ENCODE peak calls at places on chromosomes 4 and X, in eight cellular contexts. N, R, Y, F, U, L, T and M are unnamed samples.

GRCh38 chr4:14167876-14168510 is 540.5 kb upstream of the BOD1L1 start:
- DNase-seq in L (no peak), R (no peak), U (no peak), N (no peak), T (no peak), Y (no peak), F (no peak), M (no peak)

GRCh38 chr4:158681630-158682029 is 9.5 kb downstream of the ETFDH start:
- DNase-seq in T (no peak), L (no peak), F (no peak), R (no peak), N (no peak), U (no peak), Y (no peak), M (no peak)

GRCh38 chr4:28548549-28548948 is 1687.9 kb downstream of the STIM2 start:
- DNase-seq in R (no peak), T (no peak), U (peak), L (no peak), N (no peak), F (no peak), Y (no peak), M (no peak)

GRCh38 chr4:40550900-40551546 is 78.6 kb downstream of the RBM47 start:
- DNase-seq in R (no peak), T (peak), L (peak), N (no peak), U (peak), F (peak), Y (peak), M (peak)

GRCh38 chr4:98468744-98469143 is 189.7 kb downstream of the TSPAN5 start:
- DNase-seq in T (no peak), R (no peak), N (no peak), L (peak), Y (no peak), F (no peak), U (no peak), M (peak)

GRCh38 chr4:17059192-17059634 is 160.8 kb upstream of the LDB2 start:
- DNase-seq in N (no peak), U (no peak), T (no peak), Y (no peak), F (no peak), R (peak), L (no peak), M (no peak)

GRCh38 chr4:169730564-169730963 is 27.2 kb downstream of the HPF1 start:
- DNase-seq in L (no peak), N (no peak), T (no peak), U (no peak), F (no peak), Y (no peak), R (no peak), M (no peak)

GRCh38 chr4:102447413-102447812 is 53.7 kb upstream of the NFKB1 start:
- DNase-seq in T (no peak), U (no peak), R (no peak), L (no peak), Y (no peak), F (no peak), N (no peak), M (no peak)

GRCh38 chr4:41106081-41106480 is 108.3 kb downstream of the APBB2 start:
- DNase-seq in N (no peak), L (no peak), Y (no peak), U (no peak), R (no peak), T (no peak), F (no peak), M (peak)

GRCh38 chr4:26441110-26441509 is 49.2 kb downstream of the CCKAR start:
- DNase-seq in L (no peak), N (no peak), T (no peak), R (no peak), U (no peak), Y (no peak), F (peak), M (no peak)

GRCh38 chr4:8323947-8324555 is 54.5 kb downstream of the HTRA3 start:
- DNase-seq in L (no peak), N (peak), Y (no peak), U (no peak), R (no peak), F (no peak), T (no peak), M (no peak)

GRCh38 chr4:17189322-17189721 is 290.9 kb upstream of the LDB2 start:
- DNase-seq in N (no peak), R (no peak), Y (no peak), F (no peak), U (no peak), T (no peak), L (no peak), M (no peak)

GRCh38 chr4:124685851-124686250 is 26.7 kb downstream of the ANKRD50 start:
- DNase-seq in T (no peak), N (no peak), R (no peak), Y (no peak), F (no peak), U (no peak), L (no peak), M (no peak)

GRCh38 chr4:158295053-158295452 is 84.8 kb downstream of the TMEM144 start:
- DNase-seq in F (peak), Y (no peak), T (no peak), U (no peak), L (no peak), N (no peak), R (no peak), M (no peak)

GRCh38 chr4:126748736-126749135 is 884.0 kb upstream of the INTU start:
- DNase-seq in U (no peak), N (no peak), F (no peak), L (no peak), Y (no peak), T (no peak), R (no peak), M (no peak)

GRCh38 chrX:1502241-1502640 is 34.7 kb downstream of the P2RY8 start:
- DNase-seq in U (no peak), R (no peak), F (no peak), L (peak), Y (no peak), T (no peak), N (no peak), M (no peak)

GRCh38 chr4:36243355-36244256 is 708 bp downstream of the ARAP2 start:
- DNase-seq in L (no peak), T (no peak), R (peak), F (no peak), Y (no peak), N (peak), U (peak), M (no peak)

GRCh38 chr4:116358633-116359222 is 726.6 kb downstream of the TRAM1L1 start:
- DNase-seq in T (peak), U (peak), F (peak), R (peak), L (peak), N (peak), Y (peak), M (peak)

GRCh38 chrX:8815460-8816065 is 14.4 kb upstream of the FAM9A start:
- DNase-seq in F (peak), L (peak), Y (peak), R (peak), T (peak), U (peak), N (no peak), M (peak)

GRCh38 chr4:6578221-6578620 is 3.2 kb downstream of the MAN2B2 start:
- DNase-seq in N (no peak), Y (no peak), F (no peak), L (no peak), T (no peak), R (no peak), U (no peak), M (no peak)

GRCh38 chr4:7909966-7910720 is 29.5 kb downstream of the AFAP1 start:
- DNase-seq in Y (no peak), F (no peak), U (no peak), T (no peak), L (no peak), N (no peak), R (no peak), M (no peak)

GRCh38 chr4:111773858-111774257 is 371.4 kb upstream of the FAM241A start:
- DNase-seq in N (no peak), F (no peak), T (no peak), L (no peak), R (no peak), U (no peak), Y (no peak), M (no peak)

GRCh38 chrX:84907324-84907946 is 96.2 kb upstream of the APOOL start:
- DNase-seq in T (no peak), U (peak), F (no peak), R (peak), N (no peak), L (peak), Y (no peak), M (peak)

GRCh38 chrX:137748827-137749226 is 182.9 kb downstream of the ZIC3 start:
- DNase-seq in R (no peak), F (no peak), T (no peak), Y (no peak), U (no peak), N (no peak), L (no peak), M (no peak)

GRCh38 chr4:78565971-78566372 is 14.4 kb downstream of the ANXA3 start:
- DNase-seq in F (peak), R (no peak), Y (peak), L (no peak), U (peak), T (no peak), N (no peak), M (peak)

GRCh38 chr4:84497835-84498202 is 1.3 kb downstream of the NKX6-1 start:
- DNase-seq in T (no peak), F (no peak), R (no peak), U (no peak), N (peak), L (no peak), Y (no peak), M (no peak)

GRCh38 chr4:44186850-44187246 is 261.8 kb downstream of the KCTD8 start:
- DNase-seq in R (no peak), N (no peak), F (no peak), L (no peak), U (no peak), Y (no peak), T (no peak), M (no peak)

GRCh38 chrX:18146954-18147353 is 73.7 kb downstream of the BEND2 start:
- DNase-seq in L (peak), U (peak), T (no peak), R (no peak), F (peak), Y (no peak), N (peak), M (no peak)

GRCh38 chr4:29549308-29549707 is 1170.9 kb upstream of the PCDH7 start:
- DNase-seq in F (no peak), R (no peak), L (no peak), N (no peak), U (no peak), Y (no peak), T (no peak), M (no peak)

GRCh38 chr4:13143704-13144103 is 340.4 kb downstream of the RAB28 start:
- DNase-seq in L (no peak), N (no peak), Y (no peak), U (no peak), R (no peak), T (no peak), F (no peak), M (no peak)

GRCh38 chr4:177064116-177064515 is 245.6 kb upstream of the NEIL3 start:
- DNase-seq in N (no peak), L (no peak), U (no peak), F (no peak), T (no peak), Y (no peak), R (no peak), M (no peak)

GRCh38 chrX:39852496-39852895 is 245.3 kb downstream of the BCOR start:
- DNase-seq in Y (no peak), R (no peak), U (no peak), L (no peak), N (no peak), F (no peak), T (no peak), M (no peak)

GRCh38 chr4:8030121-8030781 is 90.6 kb upstream of the AFAP1 start:
- DNase-seq in L (no peak), T (no peak), U (no peak), R (no peak), Y (no peak), F (no peak), N (no peak), M (no peak)

GRCh38 chr4:122874194-122874593 is 47.6 kb downstream of the FGF2 start:
- DNase-seq in Y (no peak), T (no peak), L (peak), R (no peak), N (no peak), U (no peak), F (peak), M (peak)

GRCh38 chr4:80390178-80390577 is 54.6 kb downstream of the CFAP299 start:
- DNase-seq in R (no peak), N (no peak), T (no peak), U (no peak), F (no peak), Y (no peak), L (no peak), M (no peak)

GRCh38 chr4:48127231-48127881 is 6.7 kb downstream of the TXK start:
- DNase-seq in U (peak), R (no peak), T (no peak), L (no peak), F (no peak), N (no peak), Y (no peak), M (no peak)

GRCh38 chrX:9587551-9588096 is 122.8 kb downstream of the TBL1X start:
- DNase-seq in F (no peak), L (no peak), U (no peak), Y (no peak), R (no peak), T (no peak), N (no peak), M (no peak)

DNA sequence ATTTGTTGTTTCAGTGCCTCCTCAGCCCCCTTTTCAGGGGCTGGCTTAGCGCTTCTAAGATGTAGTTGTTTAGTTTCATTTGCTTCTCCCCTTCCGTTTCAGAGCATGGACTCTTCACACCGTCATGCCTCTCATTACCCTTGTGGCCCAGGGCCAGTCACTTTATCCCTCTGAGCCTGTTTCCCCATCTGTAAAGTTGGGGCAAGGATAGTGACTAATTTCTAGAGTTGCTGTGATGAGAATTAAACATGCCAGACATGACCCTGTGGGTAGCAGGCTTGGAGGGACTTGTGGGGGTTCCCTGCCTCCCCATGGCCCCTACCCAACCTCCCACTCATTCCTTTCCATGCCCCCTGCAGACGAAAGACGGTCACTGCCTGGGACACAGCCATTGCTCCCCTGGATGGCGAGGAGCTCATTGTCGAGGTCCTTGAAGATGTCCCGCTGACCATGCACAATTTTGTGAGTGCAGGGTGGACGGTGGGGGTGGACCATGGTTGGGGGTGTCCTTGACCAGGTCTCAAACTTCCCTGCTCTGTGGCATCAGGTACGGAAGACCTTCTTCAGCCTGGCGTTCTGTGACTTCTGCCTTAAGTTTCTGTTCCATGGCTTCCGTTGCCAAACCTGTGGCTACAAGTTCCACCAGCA is 3.6 kb downstream of the ARAF start:
- DNase-seq in L (no peak), U (no peak), N (no peak), F (no peak), Y (no peak), R (no peak), T (no peak), M (no peak)
- H3K4me2 ChIP-seq in L (peak), U (no peak), N (no peak), F (no peak), Y (no peak), R (no peak), T (peak), M (no peak)

GRCh38 chr4:103994059-103994458 is 274.3 kb upstream of the TACR3 start:
- DNase-seq in R (no peak), L (no peak), U (peak), N (no peak), F (peak), T (no peak), Y (peak), M (no peak)
- TF ChIP-seq POLR2AphosphoS5 in R (no peak), L (no peak), U (no peak), N (no peak), F (no peak), T (no peak), Y (no peak), M (no peak)

GRCh38 chr4:89329280-89329679 is 21.7 kb upstream of the GPRIN3 start:
- DNase-seq in F (no peak), L (no peak), R (no peak), Y (no peak), N (no peak), U (no peak), T (no peak), M (no peak)

GRCh38 chr4:89319756-89320155 is 12.2 kb upstream of the GPRIN3 start:
- DNase-seq in Y (no peak), N (no peak), U (no peak), R (no peak), L (no peak), T (no peak), F (no peak), M (no peak)

GRCh38 chr4:89324671-89325070 is 17.1 kb upstream of the GPRIN3 start:
- DNase-seq in F (no peak), Y (no peak), N (no peak), R (no peak), L (no peak), T (peak), U (no peak), M (no peak)
- H3K4me2 ChIP-seq in F (no peak), Y (no peak), N (no peak), R (no peak), L (no peak), T (no peak), U (no peak), M (no peak)

GRCh38 chrX:13064599-13065143 is 20.3 kb upstream of the FAM9C start:
- DNase-seq in F (no peak), Y (no peak), T (no peak), L (no peak), N (no peak), R (no peak), U (no peak), M (no peak)
- TF ChIP-seq POLR2AphosphoS5 in F (no peak), Y (no peak), T (no peak), L (no peak), N (no peak), R (no peak), U (no peak), M (no peak)

GRCh38 chr4:71554025-71554424 is 215.2 kb downstream of the SLC4A4 start:
- DNase-seq in U (no peak), F (no peak), N (no peak), L (no peak), R (no peak), Y (no peak), T (no peak), M (no peak)

GRCh38 chr4:71558248-71558647 is 219.4 kb downstream of the SLC4A4 start:
- DNase-seq in R (no peak), U (no peak), N (no peak), F (no peak), T (no peak), Y (no peak), L (no peak), M (no peak)

GRCh38 chr4:71550220-71551190 is 211.7 kb downstream of the SLC4A4 start:
- DNase-seq in F (no peak), R (no peak), T (no peak), Y (no peak), U (peak), L (no peak), N (no peak), M (no peak)

GRCh38 chr4:71549516-71550160 is 210.8 kb downstream of the SLC4A4 start:
- DNase-seq in F (no peak), R (no peak), L (no peak), T (no peak), Y (no peak), U (no peak), N (no peak), M (no peak)

DNA sequence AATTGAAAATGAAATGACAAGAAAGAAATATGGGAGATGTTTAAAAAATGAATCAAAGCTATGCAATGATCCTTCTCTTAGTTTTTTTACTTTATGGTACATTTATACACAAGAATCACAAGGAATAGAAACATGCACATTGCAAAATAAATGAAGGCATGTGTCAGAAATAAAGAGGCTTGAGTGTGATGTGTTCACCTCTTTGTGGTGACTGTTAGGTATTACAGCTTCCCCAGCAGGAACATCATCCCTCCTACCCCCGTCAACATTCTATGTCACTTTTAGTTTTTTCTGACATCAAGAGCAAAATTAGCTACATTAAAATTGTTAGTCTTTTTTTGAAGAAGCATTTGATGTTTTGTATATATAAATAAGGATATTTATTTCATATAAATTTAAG is 214.8 kb downstream of the SLC4A4 start:
- DNase-seq in N (no peak), Y (peak), T (no peak), F (no peak), U (peak), L (peak), R (peak), M (no peak)
- H3K4me2 ChIP-seq in N (no peak), Y (no peak), T (no peak), F (no peak), U (no peak), L (no peak), R (no peak), M (no peak)

GRCh38 chrX:20269848-20270556 is 3.3 kb upstream of the RPS6KA3 start:
- DNase-seq in U (no peak), L (no peak), T (no peak), F (no peak), Y (no peak), N (no peak), R (no peak), M (no peak)

GRCh38 chrX:20267599-20267923 is 852 bp upstream of the RPS6KA3 start:
- DNase-seq in N (no peak), T (no peak), R (no peak), L (no peak), U (no peak), F (no peak), Y (no peak), M (peak)

GRCh38 chrX:20266810-20267598 is at the start of gene RPS6KA3:
- DNase-seq in T (peak), N (peak), L (peak), F (peak), R (peak), Y (peak), U (peak), M (peak)

GRCh38 chrX:20265726-20266681 is 705 bp downstream of the RPS6KA3 start:
- DNase-seq in L (peak), Y (no peak), N (peak), U (peak), F (no peak), T (no peak), R (peak), M (peak)

GRCh38 chrX:20267924-20268701 is 1.4 kb upstream of the RPS6KA3 start:
- DNase-seq in N (peak), T (no peak), Y (no peak), L (no peak), F (no peak), U (peak), R (peak), M (peak)
- TF ChIP-seq POLR2AphosphoS5 in N (peak), T (no peak), Y (no peak), L (no peak), F (no peak), U (no peak), R (no peak), M (no peak)

DNA sequence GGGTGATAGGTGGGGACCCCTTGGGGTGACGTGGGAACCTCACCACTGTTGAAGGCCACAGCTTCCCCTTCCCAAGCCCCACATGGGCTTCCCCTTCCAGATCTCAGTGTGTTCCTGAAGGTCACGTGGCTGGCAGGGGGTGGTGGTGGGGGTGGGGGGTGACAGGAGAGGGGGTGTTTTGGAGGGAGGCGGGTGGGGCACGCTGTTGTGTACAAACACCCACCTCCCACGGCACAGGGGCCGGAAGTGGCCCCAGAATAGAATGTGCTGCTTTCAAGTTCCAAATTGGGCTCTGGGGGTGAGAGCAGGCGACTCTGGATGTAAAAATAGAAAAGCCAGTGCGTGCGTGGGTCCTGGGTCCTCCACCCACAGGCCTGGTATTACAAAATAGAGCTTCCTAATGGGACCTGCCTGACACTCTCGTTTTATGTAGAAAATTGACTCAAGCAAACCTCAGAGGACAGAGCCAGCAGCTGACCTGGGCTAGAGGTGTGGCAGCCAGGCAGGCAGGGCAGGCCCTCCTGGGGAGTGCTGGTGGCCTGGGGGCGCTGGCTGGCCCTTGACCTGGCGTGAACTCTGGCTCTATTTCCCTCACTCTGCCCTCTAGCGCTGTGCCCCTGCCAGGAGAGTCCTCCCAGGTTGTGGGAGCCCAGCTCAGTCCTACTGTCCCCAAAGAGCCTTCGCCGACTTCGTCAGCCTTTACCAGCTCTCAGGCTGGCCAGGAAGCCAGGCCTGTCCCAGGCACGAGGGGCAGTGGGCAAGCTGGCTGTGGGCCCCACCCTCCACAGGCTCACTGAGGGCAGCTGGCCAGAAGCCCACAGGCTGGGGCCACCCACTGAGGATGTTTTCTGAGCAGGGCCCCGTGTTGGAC is 5.4 kb upstream of the SH3BP2 start:
- DNase-seq in U (no peak), N (no peak), L (no peak), T (peak), F (no peak), Y (no peak), R (peak), M (no peak)
- H3K4me2 ChIP-seq in U (no peak), N (no peak), L (no peak), T (peak), F (peak), Y (no peak), R (no peak), M (no peak)